ENCODE peak calls at places on chromosomes 5 and 9, in eight cellular contexts. W, N, Z, P, A, G, X and M are unnamed samples.

GRCh38 chr9:110916361-110916760 is 121.9 kb downstream of the LPAR1 start:
- DNase-seq in Z (no peak), P (no peak), W (no peak), G (no peak), A (no peak), X (peak), N (no peak), M (no peak)

GRCh38 chr9:89421595-89421994 is 76.3 kb downstream of the SEMA4D start:
- DNase-seq in G (no peak), W (no peak), A (peak), X (peak), Z (no peak), P (no peak), N (no peak), M (no peak)

GRCh38 chr5:111261610-111262009 is 37.4 kb downstream of the CAMK4 start:
- DNase-seq in G (no peak), A (no peak), W (no peak), X (no peak), Z (no peak), N (no peak), P (no peak), M (no peak)

GRCh38 chr9:26375448-26375847 is 517.2 kb downstream of the CAAP1 start:
- DNase-seq in X (peak), A (no peak), P (no peak), Z (no peak), N (no peak), W (no peak), G (no peak), M (no peak)

GRCh38 chr5:54195701-54196100 is 114.7 kb downstream of the ARL15 start:
- DNase-seq in W (no peak), N (no peak), G (no peak), P (no peak), Z (no peak), X (no peak), A (no peak), M (no peak)

GRCh38 chr5:78215972-78216371 is 78.5 kb downstream of the AP3B1 start:
- DNase-seq in W (no peak), Z (no peak), G (no peak), A (no peak), N (no peak), X (no peak), P (no peak), M (no peak)

GRCh38 chr9:94921072-94921471 is 194.6 kb downstream of the AOPEP start:
- DNase-seq in Z (no peak), X (peak), N (no peak), P (no peak), W (no peak), G (no peak), A (no peak), M (no peak)

GRCh38 chr9:72636621-72637020 is 115.2 kb downstream of the TMC1 start:
- DNase-seq in P (no peak), A (no peak), Z (no peak), G (no peak), W (no peak), N (no peak), X (no peak), M (no peak)

GRCh38 chr5:87150630-87151029 is 117.1 kb upstream of the RASA1 start:
- DNase-seq in X (peak), A (no peak), Z (no peak), N (no peak), P (no peak), G (no peak), W (no peak), M (no peak)

GRCh38 chr5:72256536-72256935 is 63.5 kb downstream of the MRPS27 start:
- DNase-seq in N (no peak), X (peak), Z (no peak), W (no peak), P (no peak), A (no peak), G (no peak), M (no peak)

GRCh38 chr5:157747766-157748700 is 4.5 kb downstream of the LSM11 start:
- DNase-seq in A (no peak), G (no peak), Z (no peak), X (peak), P (no peak), W (no peak), N (peak), M (no peak)

GRCh38 chr9:129442791-129443511 is 177.9 kb downstream of the C9orf50 start:
- DNase-seq in Z (no peak), G (no peak), A (no peak), X (no peak), P (no peak), N (peak), W (peak), M (no peak)

GRCh38 chr5:57986746-57987145 is 473.1 kb downstream of the PLK2 start:
- DNase-seq in Z (no peak), G (no peak), X (peak), P (peak), N (peak), W (no peak), A (no peak), M (no peak)

GRCh38 chr5:172052454-172053236 is 46.2 kb upstream of the FBXW11 start:
- DNase-seq in X (peak), W (peak), P (no peak), G (no peak), Z (no peak), N (no peak), A (no peak), M (no peak)